ENCODE peak calls at places on chromosomes 13 and 19, in ten cellular contexts. One of them, this sample, is unnamed.

GRCh38 chr19:7505682-7506384 is 10.1 kb upstream of the ZNF358 start:
- DNase-seq in naive B cell: no peak
- DNase-seq in T-helper 1 cell: no peak
- DNase-seq in CD4-positive, alpha-beta T cell: no peak
- DNase-seq in ELR: no peak
- DNase-seq in GM04504: no peak
- DNase-seq in G401: no peak
- DNase-seq in MCF 10A: no peak
- DNase-seq in germinal center: peak; percentile 73
- DNase-seq in ovary: no peak
- DNase-seq in this sample: no peak

GRCh38 chr13:76654263-76654662 is 231.9 kb downstream of the KCTD12 start:
- DNase-seq in naive B cell: no peak
- DNase-seq in T-helper 1 cell: no peak
- DNase-seq in CD4-positive, alpha-beta T cell: no peak
- DNase-seq in ELR: no peak
- DNase-seq in GM04504: no peak
- DNase-seq in G401: no peak
- DNase-seq in MCF 10A: no peak
- DNase-seq in germinal center: no peak
- DNase-seq in ovary: no peak
- DNase-seq in this sample: no peak

GRCh38 chr13:94345374-94346195 is 133.9 kb downstream of the DCT start:
- DNase-seq in naive B cell: no peak
- DNase-seq in T-helper 1 cell: peak; percentile 55
- DNase-seq in CD4-positive, alpha-beta T cell: no peak
- DNase-seq in ELR: peak; percentile 38
- DNase-seq in GM04504: no peak
- DNase-seq in G401: no peak
- DNase-seq in MCF 10A: peak; percentile 74
- DNase-seq in germinal center: no peak
- DNase-seq in ovary: no peak
- DNase-seq in this sample: no peak

GRCh38 chr19:29120471-29120870 is 92.5 kb downstream of the UQCRFS1 start:
- DNase-seq in naive B cell: no peak
- DNase-seq in T-helper 1 cell: no peak
- DNase-seq in CD4-positive, alpha-beta T cell: no peak
- DNase-seq in ELR: no peak
- DNase-seq in GM04504: no peak
- DNase-seq in G401: no peak
- DNase-seq in MCF 10A: no peak
- DNase-seq in germinal center: no peak
- DNase-seq in ovary: no peak
- DNase-seq in this sample: no peak

GRCh38 chr19:12937243-12938053 is 961 bp upstream of the CALR start:
- DNase-seq in naive B cell: no peak
- DNase-seq in T-helper 1 cell: no peak
- DNase-seq in CD4-positive, alpha-beta T cell: no peak
- DNase-seq in ELR: peak; percentile 78
- DNase-seq in GM04504: no peak
- DNase-seq in G401: no peak
- DNase-seq in MCF 10A: no peak
- DNase-seq in germinal center: no peak
- DNase-seq in ovary: no peak
- DNase-seq in this sample: peak; percentile 66

GRCh38 chr19:6947745-6948144 is 60.4 kb downstream of the ADGRE1 start:
- DNase-seq in naive B cell: no peak
- DNase-seq in T-helper 1 cell: peak; percentile 82
- DNase-seq in CD4-positive, alpha-beta T cell: no peak
- DNase-seq in ELR: peak; percentile 77
- DNase-seq in GM04504: no peak
- DNase-seq in G401: no peak
- DNase-seq in MCF 10A: peak; percentile 76
- DNase-seq in germinal center: no peak
- DNase-seq in ovary: no peak
- DNase-seq in this sample: no peak

GRCh38 chr19:35742121-35742724 is at the start of gene IGFLR1:
- DNase-seq in naive B cell: peak; percentile 85
- DNase-seq in T-helper 1 cell: peak; percentile 75
- DNase-seq in CD4-positive, alpha-beta T cell: peak; percentile 62
- DNase-seq in ELR: no peak
- DNase-seq in GM04504: no peak
- DNase-seq in G401: no peak
- DNase-seq in MCF 10A: no peak
- DNase-seq in germinal center: peak; percentile 58
- DNase-seq in ovary: no peak
- DNase-seq in this sample: peak; percentile 53

GRCh38 chr13:30154531-30154930 is 152.8 kb downstream of the KATNAL1 start:
- DNase-seq in naive B cell: no peak
- DNase-seq in T-helper 1 cell: no peak
- DNase-seq in CD4-positive, alpha-beta T cell: no peak
- DNase-seq in ELR: no peak
- DNase-seq in GM04504: no peak
- DNase-seq in G401: no peak
- DNase-seq in MCF 10A: no peak
- DNase-seq in germinal center: no peak
- DNase-seq in ovary: no peak
- DNase-seq in this sample: no peak

GRCh38 chr19:39126593-39127187 is 1.1 kb downstream of the PAK4 start:
- DNase-seq in naive B cell: no peak
- DNase-seq in T-helper 1 cell: no peak
- DNase-seq in CD4-positive, alpha-beta T cell: no peak
- DNase-seq in ELR: peak; percentile 24
- DNase-seq in GM04504: no peak
- DNase-seq in G401: peak; percentile 30
- DNase-seq in MCF 10A: peak; percentile 53
- DNase-seq in germinal center: no peak
- DNase-seq in ovary: no peak
- DNase-seq in this sample: peak; percentile 84

GRCh38 chr19:2038284-2039081 is 12.6 kb downstream of the MKNK2 start:
- DNase-seq in naive B cell: no peak
- DNase-seq in T-helper 1 cell: no peak
- DNase-seq in CD4-positive, alpha-beta T cell: no peak
- DNase-seq in ELR: no peak
- DNase-seq in GM04504: no peak
- DNase-seq in G401: no peak
- DNase-seq in MCF 10A: no peak
- DNase-seq in germinal center: no peak
- DNase-seq in ovary: peak; percentile 62
- DNase-seq in this sample: no peak

GRCh38 chr13:99978781-99979452 is 2.7 kb upstream of the ZIC2 start:
- DNase-seq in naive B cell: no peak
- DNase-seq in T-helper 1 cell: no peak
- DNase-seq in CD4-positive, alpha-beta T cell: no peak
- DNase-seq in ELR: no peak
- DNase-seq in GM04504: no peak
- DNase-seq in G401: peak; percentile 92
- DNase-seq in MCF 10A: no peak
- DNase-seq in germinal center: no peak
- DNase-seq in ovary: no peak
- DNase-seq in this sample: peak; percentile 24

GRCh38 chr13:31073859-31074718 is 87.6 kb downstream of the HSPH1 start:
- DNase-seq in naive B cell: no peak
- DNase-seq in T-helper 1 cell: peak; percentile 82
- DNase-seq in CD4-positive, alpha-beta T cell: no peak
- DNase-seq in ELR: peak; percentile 52
- DNase-seq in GM04504: no peak
- DNase-seq in G401: no peak
- DNase-seq in MCF 10A: peak; percentile 34
- DNase-seq in germinal center: peak; percentile 84
- DNase-seq in ovary: no peak
- DNase-seq in this sample: no peak

GRCh38 chr19:2121416-2122051 is 24.8 kb downstream of the IZUMO4 start:
- DNase-seq in naive B cell: no peak
- DNase-seq in T-helper 1 cell: no peak
- DNase-seq in CD4-positive, alpha-beta T cell: no peak
- DNase-seq in ELR: no peak
- DNase-seq in GM04504: no peak
- DNase-seq in G401: no peak
- DNase-seq in MCF 10A: no peak
- DNase-seq in germinal center: no peak
- DNase-seq in ovary: no peak
- DNase-seq in this sample: no peak

GRCh38 chr19:13865578-13866462 is 11.1 kb upstream of the NANOS3 start:
- DNase-seq in naive B cell: no peak
- DNase-seq in T-helper 1 cell: no peak
- DNase-seq in CD4-positive, alpha-beta T cell: no peak
- DNase-seq in ELR: no peak
- DNase-seq in GM04504: no peak
- DNase-seq in G401: peak; percentile 63
- DNase-seq in MCF 10A: no peak
- DNase-seq in germinal center: no peak
- DNase-seq in ovary: peak; percentile 58
- DNase-seq in this sample: peak; percentile 39

GRCh38 chr13:44132710-44133109 is 240.9 kb upstream of the SERP2 start:
- DNase-seq in naive B cell: no peak
- DNase-seq in T-helper 1 cell: no peak
- DNase-seq in CD4-positive, alpha-beta T cell: no peak
- DNase-seq in ELR: peak; percentile 81
- DNase-seq in GM04504: no peak
- DNase-seq in G401: no peak
- DNase-seq in MCF 10A: peak; percentile 43
- DNase-seq in germinal center: no peak
- DNase-seq in ovary: no peak
- DNase-seq in this sample: no peak

GRCh38 chr13:42997381-42997780 is 5.3 kb upstream of the EPSTI1 start:
- DNase-seq in naive B cell: no peak
- DNase-seq in T-helper 1 cell: peak; percentile 17
- DNase-seq in CD4-positive, alpha-beta T cell: no peak
- DNase-seq in ELR: peak; percentile 41
- DNase-seq in GM04504: no peak
- DNase-seq in G401: no peak
- DNase-seq in MCF 10A: no peak
- DNase-seq in germinal center: no peak
- DNase-seq in ovary: no peak
- DNase-seq in this sample: no peak

GRCh38 chr19:27971071-27971470 is 1241.9 kb downstream of the UQCRFS1 start:
- DNase-seq in naive B cell: no peak
- DNase-seq in T-helper 1 cell: no peak
- DNase-seq in CD4-positive, alpha-beta T cell: no peak
- DNase-seq in ELR: peak; percentile 1
- DNase-seq in GM04504: no peak
- DNase-seq in G401: peak; percentile 42
- DNase-seq in MCF 10A: no peak
- DNase-seq in germinal center: no peak
- DNase-seq in ovary: no peak
- DNase-seq in this sample: no peak

GRCh38 chr13:45063261-45063870 is 56.9 kb upstream of the GTF2F2 start:
- DNase-seq in naive B cell: no peak
- DNase-seq in T-helper 1 cell: no peak
- DNase-seq in CD4-positive, alpha-beta T cell: no peak
- DNase-seq in ELR: peak; percentile 40
- DNase-seq in GM04504: peak; percentile 42
- DNase-seq in G401: no peak
- DNase-seq in MCF 10A: no peak
- DNase-seq in germinal center: no peak
- DNase-seq in ovary: no peak
- DNase-seq in this sample: no peak

GRCh38 chr19:662207-662961 is 630 bp downstream of the RNF126 start:
- DNase-seq in naive B cell: peak; percentile 73
- DNase-seq in T-helper 1 cell: peak; percentile 67
- DNase-seq in CD4-positive, alpha-beta T cell: peak; percentile 77
- DNase-seq in ELR: peak; percentile 67
- DNase-seq in GM04504: no peak
- DNase-seq in G401: no peak
- DNase-seq in MCF 10A: peak; percentile 64
- DNase-seq in germinal center: peak; percentile 71
- DNase-seq in ovary: peak; percentile 63
- DNase-seq in this sample: peak; percentile 80

GRCh38 chr13:86002921-86003488 is 203.8 kb upstream of the SLITRK6 start:
- DNase-seq in naive B cell: no peak
- DNase-seq in T-helper 1 cell: no peak
- DNase-seq in CD4-positive, alpha-beta T cell: no peak
- DNase-seq in ELR: no peak
- DNase-seq in GM04504: no peak
- DNase-seq in G401: no peak
- DNase-seq in MCF 10A: no peak
- DNase-seq in germinal center: no peak
- DNase-seq in ovary: no peak
- DNase-seq in this sample: no peak

GRCh38 chr19:47274891-47275865 is 493 bp downstream of the INAFM1 start:
- DNase-seq in naive B cell: no peak
- DNase-seq in T-helper 1 cell: no peak
- DNase-seq in CD4-positive, alpha-beta T cell: peak; percentile 51
- DNase-seq in ELR: peak; percentile 22
- DNase-seq in GM04504: no peak
- DNase-seq in G401: peak; percentile 48
- DNase-seq in MCF 10A: no peak
- DNase-seq in germinal center: no peak
- DNase-seq in ovary: peak; percentile 74
- DNase-seq in this sample: no peak

GRCh38 chr19:45527731-45528130 is 20.5 kb downstream of the VASP start:
- DNase-seq in naive B cell: no peak
- DNase-seq in T-helper 1 cell: no peak
- DNase-seq in CD4-positive, alpha-beta T cell: no peak
- DNase-seq in ELR: no peak
- DNase-seq in GM04504: no peak
- DNase-seq in G401: no peak
- DNase-seq in MCF 10A: no peak
- DNase-seq in germinal center: no peak
- DNase-seq in ovary: peak; percentile 37
- DNase-seq in this sample: no peak

GRCh38 chr13:52459668-52460067 is 4.4 kb downstream of the CKAP2 start:
- DNase-seq in naive B cell: no peak
- DNase-seq in T-helper 1 cell: no peak
- DNase-seq in CD4-positive, alpha-beta T cell: no peak
- DNase-seq in ELR: peak; percentile 87
- DNase-seq in GM04504: peak; percentile 38
- DNase-seq in G401: no peak
- DNase-seq in MCF 10A: peak; percentile 63
- DNase-seq in germinal center: no peak
- DNase-seq in ovary: no peak
- DNase-seq in this sample: no peak

GRCh38 chr13:95644611-95645052 is at the start of gene DZIP1:
- DNase-seq in naive B cell: no peak
- DNase-seq in T-helper 1 cell: peak; percentile 29
- DNase-seq in CD4-positive, alpha-beta T cell: no peak
- DNase-seq in ELR: peak; percentile 93
- DNase-seq in GM04504: peak; percentile 59
- DNase-seq in G401: peak; percentile 88
- DNase-seq in MCF 10A: peak; percentile 80
- DNase-seq in germinal center: no peak
- DNase-seq in ovary: peak; percentile 88
- DNase-seq in this sample: peak; percentile 54

GRCh38 chr13:45325806-45326205 is 15.2 kb downstream of the TPT1 start:
- DNase-seq in naive B cell: no peak
- DNase-seq in T-helper 1 cell: no peak
- DNase-seq in CD4-positive, alpha-beta T cell: no peak
- DNase-seq in ELR: peak; percentile 92
- DNase-seq in GM04504: peak; percentile 61
- DNase-seq in G401: no peak
- DNase-seq in MCF 10A: peak; percentile 81
- DNase-seq in germinal center: no peak
- DNase-seq in ovary: no peak
- DNase-seq in this sample: no peak

GRCh38 chr13:27171244-27171829 is at the start of gene USP12:
- DNase-seq in naive B cell: peak; percentile 47
- DNase-seq in T-helper 1 cell: peak; percentile 26
- DNase-seq in CD4-positive, alpha-beta T cell: peak; percentile 39
- DNase-seq in ELR: peak; percentile 44
- DNase-seq in GM04504: no peak
- DNase-seq in G401: no peak
- DNase-seq in MCF 10A: no peak
- DNase-seq in germinal center: peak; percentile 41
- DNase-seq in ovary: no peak
- DNase-seq in this sample: no peak

GRCh38 chr13:58300224-58300623 is 668.7 kb downstream of the PCDH17 start:
- DNase-seq in naive B cell: no peak
- DNase-seq in T-helper 1 cell: no peak
- DNase-seq in CD4-positive, alpha-beta T cell: no peak
- DNase-seq in ELR: no peak
- DNase-seq in GM04504: no peak
- DNase-seq in G401: no peak
- DNase-seq in MCF 10A: no peak
- DNase-seq in germinal center: no peak
- DNase-seq in ovary: no peak
- DNase-seq in this sample: no peak

GRCh38 chr13:59679239-59679638 is 484.5 kb downstream of the DIAPH3 start:
- DNase-seq in naive B cell: no peak
- DNase-seq in T-helper 1 cell: no peak
- DNase-seq in CD4-positive, alpha-beta T cell: no peak
- DNase-seq in ELR: no peak
- DNase-seq in GM04504: no peak
- DNase-seq in G401: no peak
- DNase-seq in MCF 10A: no peak
- DNase-seq in germinal center: no peak
- DNase-seq in ovary: no peak
- DNase-seq in this sample: no peak